ENCODE peak calls at places on chromosomes 3 and 15, in ten cellular contexts. X, B, Q, H, Y, T, M, N, Z and V are unnamed samples.

GRCh38 chr3:178420033-178420432 is 116.2 kb upstream of the KCNMB2 start:
- DNase-seq in Z (no peak), T (no peak), Y (no peak), N (no peak), Q (peak), H (no peak), M (peak), X (no peak), B (no peak), V (no peak)

GRCh38 chr3:37987751-37988179 is 2.8 kb upstream of the VILL start:
- DNase-seq in Q (no peak), B (no peak), T (no peak), Z (no peak), X (no peak), M (peak), N (no peak), Y (no peak), H (no peak), V (no peak)

GRCh38 chr3:36124118-36124796 is 256.0 kb upstream of the STAC start:
- DNase-seq in T (peak), X (no peak), Z (peak), Y (peak), B (peak), N (peak), M (peak), H (peak), Q (peak), V (no peak)

GRCh38 chr3:59607628-59608027 is 557.8 kb upstream of the CFAP20DC start:
- DNase-seq in M (peak), T (no peak), B (no peak), Q (peak), Y (no peak), X (no peak), N (no peak), Z (no peak), H (no peak), V (no peak)

GRCh38 chr3:77605865-77606264 is 566.0 kb downstream of the ROBO2 start:
- DNase-seq in Z (no peak), M (peak), B (no peak), N (no peak), Y (no peak), T (no peak), X (no peak), H (no peak), Q (no peak), V (no peak)

GRCh38 chr3:56915969-56916586 is 114.3 kb upstream of the ARHGEF3 start:
- DNase-seq in M (no peak), Q (no peak), T (no peak), N (no peak), Z (no peak), Y (peak), B (peak), X (no peak), H (peak), V (no peak)

GRCh38 chr3:156782921-156783320 is 43.2 kb upstream of the LEKR1 start:
- DNase-seq in B (no peak), X (no peak), M (peak), T (no peak), H (no peak), N (no peak), Z (no peak), Y (no peak), Q (no peak), V (no peak)

GRCh38 chr3:109257269-109257668 is 59.0 kb downstream of the DPPA2 start:
- DNase-seq in B (no peak), Z (no peak), N (no peak), H (no peak), T (peak), M (peak), Q (peak), X (peak), Y (no peak), V (peak)

GRCh38 chr3:119580148-119580760 is 962 bp downstream of the ADPRH start:
- DNase-seq in H (no peak), Q (no peak), N (no peak), Z (no peak), M (no peak), B (peak), T (peak), X (no peak), Y (peak), V (no peak)

GRCh38 chr3:46542801-46543201 is 23.3 kb downstream of the LRRC2 start:
- DNase-seq in Q (no peak), X (no peak), Z (no peak), T (no peak), B (no peak), H (no peak), M (peak), Y (no peak), N (no peak), V (peak)

GRCh38 chr3:45412731-45413130 is 24.4 kb downstream of the LARS2 start:
- DNase-seq in Q (no peak), H (no peak), B (no peak), T (no peak), N (peak), X (no peak), Z (peak), Y (no peak), M (no peak), V (no peak)

GRCh38 chr3:188358787-188359493 is 205.0 kb downstream of the LPP start:
- DNase-seq in N (no peak), Y (no peak), T (no peak), Z (no peak), B (no peak), X (no peak), H (no peak), Q (no peak), M (no peak), V (no peak)

GRCh38 chr15:98554272-98555172 is 93.8 kb upstream of the IGF1R start:
- DNase-seq in Z (no peak), M (no peak), B (no peak), Q (no peak), N (no peak), T (no peak), Y (no peak), X (no peak), H (no peak), V (no peak)

GRCh38 chr3:43871627-43872245 is 181.0 kb downstream of the ABHD5 start:
- DNase-seq in Q (no peak), M (no peak), H (no peak), Y (no peak), X (no peak), T (no peak), N (no peak), Z (no peak), B (peak), V (no peak)

GRCh38 chr15:94040523-94041248 is 190.7 kb upstream of the MCTP2 start:
- DNase-seq in M (no peak), B (no peak), Z (no peak), Q (no peak), N (no peak), Y (no peak), T (no peak), X (no peak), H (no peak), V (no peak)
- TF ChIP-seq CTCF in M (no peak), B (peak), Z (peak), Q (no peak), N (peak), Y (peak), T (no peak), X (peak), H (no peak), V (no peak)

GRCh38 chr15:65083262-65083701 is 6.7 kb downstream of the KBTBD13 start:
- DNase-seq in H (peak), M (no peak), Z (no peak), T (no peak), Y (peak), N (no peak), Q (peak), X (no peak), B (peak), V (no peak)
- TF ChIP-seq CTCF in H (no peak), M (no peak), Z (peak), T (peak), Y (peak), N (no peak), Q (peak), X (peak), B (peak), V (peak)

GRCh38 chr15:69217381-69217780 is 56.9 kb downstream of the GLCE start:
- DNase-seq in X (no peak), B (no peak), Q (no peak), T (no peak), M (no peak), N (no peak), Z (no peak), H (no peak), Y (no peak), V (no peak)

GRCh38 chr15:69209661-69210060 is 49.2 kb downstream of the GLCE start:
- DNase-seq in N (no peak), T (no peak), Q (no peak), B (no peak), M (no peak), H (no peak), X (no peak), Y (peak), Z (no peak), V (no peak)

GRCh38 chr15:69215636-69216035 is 55.2 kb downstream of the GLCE start:
- DNase-seq in X (no peak), T (no peak), M (peak), N (no peak), Y (no peak), Z (no peak), B (no peak), H (no peak), Q (no peak), V (no peak)

GRCh38 chr15:69210574-69210973 is 50.1 kb downstream of the GLCE start:
- DNase-seq in M (no peak), B (no peak), H (no peak), N (no peak), X (no peak), Q (no peak), Z (no peak), T (no peak), Y (no peak), V (no peak)

DNA sequence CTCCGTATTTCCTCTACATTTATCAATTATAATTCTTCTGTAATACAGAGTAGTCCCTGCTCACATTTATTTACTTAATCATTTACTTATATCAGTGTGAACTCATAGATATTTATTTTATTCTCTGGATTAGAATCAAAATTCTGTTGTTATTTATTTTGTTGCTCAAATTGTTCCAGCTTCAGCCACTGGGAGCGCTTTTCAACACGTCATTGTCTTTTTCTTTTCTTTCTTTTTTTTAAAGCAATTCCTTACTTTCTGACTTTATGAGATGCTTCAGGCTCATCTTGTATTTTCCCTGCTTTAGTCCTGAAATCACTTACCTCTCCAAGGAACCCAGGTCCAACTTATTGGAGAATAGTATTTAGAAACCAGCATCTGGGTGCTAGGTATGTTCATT is 53.4 kb downstream of the GLCE start:
- DNase-seq in H (no peak), B (no peak), M (no peak), X (no peak), T (no peak), Z (no peak), Q (no peak), Y (no peak), N (no peak), V (no peak)
- TF ChIP-seq CTCF in H (peak), B (peak), M (peak), X (peak), T (peak), Z (no peak), Q (no peak), Y (peak), N (peak), V (peak)

DNA sequence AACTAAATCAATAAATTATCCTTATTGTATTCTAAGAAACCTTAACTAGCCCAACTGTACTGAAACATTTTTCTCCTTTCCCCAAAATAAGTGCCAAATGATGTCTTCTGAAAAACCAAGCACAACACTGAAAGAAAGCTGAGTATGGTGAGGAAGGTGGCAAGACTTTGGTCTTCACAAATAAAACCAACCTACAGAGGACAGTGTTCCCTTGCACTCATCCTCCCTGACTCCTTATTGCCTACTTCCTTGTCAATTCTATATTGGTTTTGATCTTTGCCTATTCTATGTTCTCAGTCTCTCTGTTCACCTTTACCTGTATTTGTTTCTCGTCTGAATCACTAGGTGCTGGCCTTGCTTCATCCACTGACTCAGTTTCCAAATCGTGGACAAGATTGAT is 490.1 kb upstream of the ZNF385D start:
- DNase-seq in M (no peak), H (no peak), Z (no peak), N (no peak), Q (no peak), Y (no peak), X (no peak), T (no peak), B (no peak), V (no peak)
- TF ChIP-seq CTCF in M (peak), H (no peak), Z (no peak), N (no peak), Q (no peak), Y (peak), X (no peak), T (no peak), B (no peak), V (no peak)

GRCh38 chr3:10456981-10457380 is 48.4 kb downstream of the ATP2B2 start:
- DNase-seq in M (no peak), T (no peak), Y (no peak), Q (no peak), B (no peak), Z (no peak), X (no peak), H (no peak), N (no peak), V (no peak)
- TF ChIP-seq CTCF in M (no peak), T (no peak), Y (no peak), Q (no peak), B (no peak), Z (no peak), X (no peak), H (no peak), N (no peak), V (no peak)

GRCh38 chr3:122496529-122496928 is 18.2 kb downstream of the KPNA1 start:
- DNase-seq in Y (no peak), Q (no peak), N (no peak), B (no peak), H (no peak), M (no peak), X (no peak), Z (no peak), T (no peak), V (no peak)
- TF ChIP-seq CTCF in Y (no peak), Q (no peak), N (no peak), B (no peak), H (no peak), M (no peak), X (no peak), Z (no peak), T (no peak), V (no peak)